ENCODE peak calls at places on chromosomes 7 and 10, in nine cellular contexts. One of them, this sample, is unnamed.

GRCh38 chr7:128745706-128746105 is 6.5 kb downstream of the CALU start:
- DNase-seq in hippocampal formation: no peak
- DNase-seq in mucosa of descending colon: no peak
- DNase-seq in IMR-90: no peak
- DNase-seq in KG1: no peak
- DNase-seq in activated CD8-positive, alpha-beta memory T cell treated with anti-CD3 and anti-CD28 coated beads for 4 hours: no peak
- DNase-seq in stimulated activated CD8-positive, alpha-beta memory T cell treated with anti-CD3 and anti-CD28 coated beads, Interleukin-4, amount 100 ng/mL, for 4 hours: no peak
- DNase-seq in bronchial epithelial cell: no peak
- DNase-seq in LHCN-M2: no peak
- DNase-seq in this sample: no peak

GRCh38 chr7:44415047-44415446 is 75.4 kb downstream of the NUDCD3 start:
- DNase-seq in mucosa of descending colon: no peak
- DNase-seq in IMR-90: peak
- DNase-seq in bronchial epithelial cell: peak
- DNase-seq in LHCN-M2: peak
- DNase-seq in stimulated activated CD8-positive, alpha-beta memory T cell treated with anti-CD3 and anti-CD28 coated beads, Interleukin-4, amount 100 ng/mL, for 4 hours: no peak
- DNase-seq in hippocampal formation: no peak
- DNase-seq in activated CD8-positive, alpha-beta memory T cell treated with anti-CD3 and anti-CD28 coated beads for 4 hours: no peak
- DNase-seq in KG1: no peak
- DNase-seq in this sample: peak

GRCh38 chr7:131511774-131512535 is 44.5 kb downstream of the PODXL start:
- DNase-seq in IMR-90: no peak
- DNase-seq in bronchial epithelial cell: no peak
- DNase-seq in stimulated activated CD8-positive, alpha-beta memory T cell treated with anti-CD3 and anti-CD28 coated beads, Interleukin-4, amount 100 ng/mL, for 4 hours: no peak
- DNase-seq in KG1: no peak
- DNase-seq in activated CD8-positive, alpha-beta memory T cell treated with anti-CD3 and anti-CD28 coated beads for 4 hours: no peak
- DNase-seq in hippocampal formation: no peak
- DNase-seq in mucosa of descending colon: no peak
- DNase-seq in LHCN-M2: no peak
- DNase-seq in this sample: no peak

GRCh38 chr10:56359837-56360236 is 1.2 kb downstream of the ZWINT start:
- DNase-seq in KG1: no peak
- DNase-seq in mucosa of descending colon: no peak
- DNase-seq in IMR-90: no peak
- DNase-seq in hippocampal formation: no peak
- DNase-seq in LHCN-M2: no peak
- DNase-seq in activated CD8-positive, alpha-beta memory T cell treated with anti-CD3 and anti-CD28 coated beads for 4 hours: no peak
- DNase-seq in bronchial epithelial cell: no peak
- DNase-seq in stimulated activated CD8-positive, alpha-beta memory T cell treated with anti-CD3 and anti-CD28 coated beads, Interleukin-4, amount 100 ng/mL, for 4 hours: no peak
- DNase-seq in this sample: no peak

GRCh38 chr7:26440993-26441636 is 149.5 kb downstream of the SNX10 start:
- DNase-seq in bronchial epithelial cell: no peak
- DNase-seq in LHCN-M2: no peak
- DNase-seq in IMR-90: no peak
- DNase-seq in activated CD8-positive, alpha-beta memory T cell treated with anti-CD3 and anti-CD28 coated beads for 4 hours: no peak
- DNase-seq in mucosa of descending colon: no peak
- DNase-seq in KG1: no peak
- DNase-seq in hippocampal formation: no peak
- DNase-seq in stimulated activated CD8-positive, alpha-beta memory T cell treated with anti-CD3 and anti-CD28 coated beads, Interleukin-4, amount 100 ng/mL, for 4 hours: no peak
- DNase-seq in this sample: no peak

GRCh38 chr7:74071121-74071520 is 12.5 kb upstream of the LIMK1 start:
- DNase-seq in hippocampal formation: no peak
- DNase-seq in LHCN-M2: no peak
- DNase-seq in mucosa of descending colon: no peak
- DNase-seq in bronchial epithelial cell: no peak
- DNase-seq in IMR-90: no peak
- DNase-seq in stimulated activated CD8-positive, alpha-beta memory T cell treated with anti-CD3 and anti-CD28 coated beads, Interleukin-4, amount 100 ng/mL, for 4 hours: no peak
- DNase-seq in activated CD8-positive, alpha-beta memory T cell treated with anti-CD3 and anti-CD28 coated beads for 4 hours: no peak
- DNase-seq in KG1: no peak
- DNase-seq in this sample: no peak

GRCh38 chr7:50556247-50556976 is 8.8 kb downstream of the DDC start:
- DNase-seq in hippocampal formation: no peak
- DNase-seq in IMR-90: no peak
- DNase-seq in activated CD8-positive, alpha-beta memory T cell treated with anti-CD3 and anti-CD28 coated beads for 4 hours: no peak
- DNase-seq in bronchial epithelial cell: peak
- DNase-seq in LHCN-M2: peak
- DNase-seq in KG1: no peak
- DNase-seq in stimulated activated CD8-positive, alpha-beta memory T cell treated with anti-CD3 and anti-CD28 coated beads, Interleukin-4, amount 100 ng/mL, for 4 hours: no peak
- DNase-seq in mucosa of descending colon: peak
- DNase-seq in this sample: no peak

GRCh38 chr10:1706711-1707110 is 30.6 kb downstream of the ADARB2 start:
- DNase-seq in mucosa of descending colon: no peak
- DNase-seq in hippocampal formation: no peak
- DNase-seq in LHCN-M2: no peak
- DNase-seq in stimulated activated CD8-positive, alpha-beta memory T cell treated with anti-CD3 and anti-CD28 coated beads, Interleukin-4, amount 100 ng/mL, for 4 hours: no peak
- DNase-seq in KG1: no peak
- DNase-seq in IMR-90: no peak
- DNase-seq in bronchial epithelial cell: no peak
- DNase-seq in activated CD8-positive, alpha-beta memory T cell treated with anti-CD3 and anti-CD28 coated beads for 4 hours: no peak
- DNase-seq in this sample: no peak

GRCh38 chr10:110118891-110119621 is 88.3 kb upstream of the MXI1 start:
- DNase-seq in LHCN-M2: no peak
- DNase-seq in KG1: no peak
- DNase-seq in activated CD8-positive, alpha-beta memory T cell treated with anti-CD3 and anti-CD28 coated beads for 4 hours: no peak
- DNase-seq in IMR-90: no peak
- DNase-seq in mucosa of descending colon: no peak
- DNase-seq in bronchial epithelial cell: no peak
- DNase-seq in hippocampal formation: no peak
- DNase-seq in stimulated activated CD8-positive, alpha-beta memory T cell treated with anti-CD3 and anti-CD28 coated beads, Interleukin-4, amount 100 ng/mL, for 4 hours: no peak
- DNase-seq in this sample: no peak